ENCODE peak calls at places on chromosomes 2 and 18, in five cellular contexts. A is B cell, B is colonic mucosa, Q is fibroblast of lung, C is Peyer's patch. N is an unnamed sample.

GRCh38 chr2:79935771-79936657 is 368.5 kb downstream of the LRRTM1 start:
- DNase-seq in A (no peak), B (peak), Q (peak), C (no peak), N (peak)

GRCh38 chr2:205403244-205403845 is 279.0 kb upstream of the NRP2 start:
- DNase-seq in A (no peak), B (no peak), Q (peak), C (no peak), N (no peak)

GRCh38 chr2:45263147-45263546 is 253.9 kb upstream of the SIX2 start:
- DNase-seq in A (no peak), B (no peak), Q (no peak), C (no peak), N (no peak)

GRCh38 chr2:150410809-150411208 is 76.7 kb downstream of the RND3 start:
- DNase-seq in A (no peak), B (no peak), Q (no peak), C (no peak), N (no peak)

GRCh38 chr2:236014408-236015131 is 153.6 kb downstream of the GBX2 start:
- DNase-seq in A (no peak), B (no peak), Q (no peak), C (no peak), N (no peak)

GRCh38 chr2:118227698-118228508 is 139.6 kb downstream of the INSIG2 start:
- DNase-seq in A (no peak), B (no peak), Q (no peak), C (no peak), N (no peak)

GRCh38 chr2:55169915-55170314 is 62.2 kb downstream of the CLHC1 start:
- DNase-seq in A (no peak), B (no peak), Q (no peak), C (no peak), N (no peak)

GRCh38 chr18:63317556-63317946 is 2.0 kb downstream of the BCL2 start:
- DNase-seq in A (no peak), B (no peak), Q (no peak), C (no peak), N (no peak)

GRCh38 chr18:21740724-21741510 is at the start of gene MIB1:
- DNase-seq in A (peak), B (peak), Q (peak), C (no peak), N (peak)

GRCh38 chr2:200382883-200383282 is 76.4 kb downstream of the SPATS2L start:
- DNase-seq in A (no peak), B (no peak), Q (no peak), C (no peak), N (no peak)

GRCh38 chr2:235747868-235748144 is 254.0 kb downstream of the AGAP1 start:
- DNase-seq in A (no peak), B (peak), Q (peak), C (no peak), N (no peak)

GRCh38 chr2:59288771-59289170 is 1047.6 kb upstream of the FANCL start:
- DNase-seq in A (no peak), B (no peak), Q (no peak), C (no peak), N (no peak)

GRCh38 chr2:236369606-236370005 is 105.4 kb upstream of the ASB18 start:
- DNase-seq in A (no peak), B (peak), Q (no peak), C (no peak), N (no peak)

GRCh38 chr2:4553219-4553618 is 849.8 kb downstream of the DCDC2C start:
- DNase-seq in A (no peak), B (no peak), Q (no peak), C (no peak), N (no peak)

GRCh38 chr2:208638059-208638458 is 231.5 kb downstream of the PTH2R start:
- DNase-seq in A (no peak), B (peak), Q (no peak), C (no peak), N (no peak)

GRCh38 chr2:95275151-95275515 is 884 bp downstream of the PROM2 start:
- DNase-seq in A (no peak), B (no peak), Q (no peak), C (peak), N (no peak)

GRCh38 chr2:4278392-4278791 is 575.0 kb downstream of the DCDC2C start:
- DNase-seq in A (no peak), B (no peak), Q (no peak), C (no peak), N (no peak)

GRCh38 chr2:178761759-178762371 is 45.4 kb downstream of the TTN start:
- DNase-seq in A (peak), B (peak), Q (peak), C (no peak), N (peak)

GRCh38 chr2:234930397-234930796 is 21.4 kb upstream of the SH3BP4 start:
- DNase-seq in A (no peak), B (no peak), Q (no peak), C (no peak), N (no peak)

GRCh38 chr2:201758229-201758628 is 22.5 kb downstream of the ALS2 start:
- DNase-seq in A (no peak), B (no peak), Q (no peak), C (no peak), N (no peak)

GRCh38 chr2:69083126-69083733 is 70.3 kb downstream of the ANTXR1 start:
- DNase-seq in A (no peak), B (no peak), Q (peak), C (no peak), N (no peak)

GRCh38 chr2:135875491-135876065 is 665 bp downstream of the MCM6 start:
- DNase-seq in A (peak), B (peak), Q (peak), C (peak), N (peak)

GRCh38 chr2:144452169-144453038 is 67.5 kb downstream of the ZEB2 start:
- DNase-seq in A (no peak), B (no peak), Q (peak), C (no peak), N (no peak)
- TF ChIP-seq CTCF in A (no peak), B (no peak), Q (peak), C (no peak), N (no peak)

GRCh38 chr18:39841133-39842041 is 2113.6 kb upstream of the PIK3C3 start:
- DNase-seq in A (no peak), B (peak), Q (peak), C (peak), N (no peak)
- TF ChIP-seq CTCF in A (no peak), B (peak), Q (peak), C (peak), N (no peak)

DNA sequence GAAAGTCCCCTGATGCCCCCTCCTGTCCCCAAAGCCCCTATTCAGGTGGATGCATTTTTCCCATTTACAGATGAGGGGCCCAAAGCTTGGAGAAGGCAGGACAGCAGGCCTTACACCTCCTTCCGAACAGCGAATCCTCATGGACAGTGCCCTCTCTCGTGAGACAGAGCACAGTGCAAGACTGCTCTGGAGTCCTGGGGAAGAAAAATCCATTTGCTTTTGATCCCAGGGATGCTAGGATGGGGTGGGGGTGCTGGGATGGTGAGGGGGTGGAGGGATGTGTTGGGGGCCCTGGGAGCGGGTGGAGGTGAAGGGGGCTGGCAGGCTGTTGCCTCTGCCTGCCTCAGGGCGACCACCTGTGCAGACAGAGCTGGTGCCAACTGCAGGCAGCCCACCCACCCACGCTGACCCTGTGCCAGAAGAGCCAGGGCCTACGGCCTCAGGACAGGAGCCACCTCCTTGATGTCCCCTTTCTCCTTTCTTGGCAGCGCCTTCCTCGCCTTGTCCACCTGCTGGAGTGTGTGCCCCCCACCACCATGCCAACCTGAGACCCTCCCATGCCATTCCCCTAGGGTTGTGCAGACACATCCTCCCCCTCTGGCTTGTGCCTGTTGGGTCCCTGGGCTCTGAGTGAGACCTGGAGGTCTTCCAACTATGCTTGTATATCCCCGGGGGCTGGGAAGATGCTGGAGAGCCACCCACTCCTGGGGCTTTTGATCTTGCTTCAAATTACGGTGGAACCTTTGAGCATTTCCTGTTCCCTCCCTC is 66.3 kb upstream of the SH3RF3 start:
- DNase-seq in A (no peak), B (no peak), Q (no peak), C (no peak), N (no peak)
- TF ChIP-seq CTCF in A (no peak), B (no peak), Q (no peak), C (peak), N (no peak)

GRCh38 chr18:61833978-61834377 is 58.8 kb downstream of the RNF152 start:
- DNase-seq in A (no peak), B (no peak), Q (no peak), C (no peak), N (no peak)

GRCh38 chr18:61842146-61842545 is 50.7 kb downstream of the RNF152 start:
- DNase-seq in A (no peak), B (no peak), Q (no peak), C (no peak), N (no peak)

GRCh38 chr18:61840324-61840723 is 52.5 kb downstream of the RNF152 start:
- DNase-seq in A (no peak), B (no peak), Q (no peak), C (no peak), N (no peak)

GRCh38 chr18:61841709-61842108 is 51.1 kb downstream of the RNF152 start:
- DNase-seq in A (no peak), B (no peak), Q (no peak), C (no peak), N (no peak)

GRCh38 chr18:61838521-61838920 is 54.3 kb downstream of the RNF152 start:
- DNase-seq in A (no peak), B (no peak), Q (no peak), C (no peak), N (no peak)
- TF ChIP-seq CTCF in A (no peak), B (no peak), Q (no peak), C (no peak), N (no peak)

DNA sequence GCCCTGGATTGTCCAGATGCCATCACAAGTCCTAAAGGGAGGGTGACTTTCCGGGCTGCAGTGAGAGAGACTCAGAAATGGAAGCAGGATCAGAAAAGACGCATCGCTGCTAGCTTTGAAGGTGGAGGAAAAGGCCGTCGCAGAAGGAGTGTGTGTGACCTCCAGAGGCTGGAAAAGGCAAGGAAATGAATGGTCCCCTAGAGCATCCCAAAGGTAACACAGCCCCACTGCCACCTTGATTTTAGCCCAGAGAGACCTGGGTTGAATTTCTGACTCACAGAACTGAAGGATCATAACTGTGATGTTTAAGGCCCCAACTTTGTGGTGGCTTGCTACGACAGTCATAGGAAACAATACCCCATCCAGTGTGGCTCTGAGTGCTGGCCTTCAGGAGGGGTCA is 8.6 kb upstream of the NCK2 start:
- DNase-seq in A (no peak), B (no peak), Q (no peak), C (no peak), N (no peak)
- TF ChIP-seq CTCF in A (no peak), B (no peak), Q (no peak), C (no peak), N (no peak)

GRCh38 chr2:35116151-35116550 is 1239.4 kb upstream of the CRIM1 start:
- DNase-seq in A (no peak), B (no peak), Q (no peak), C (no peak), N (no peak)

GRCh38 chr2:35114765-35115164 is 1240.8 kb upstream of the CRIM1 start:
- DNase-seq in A (no peak), B (no peak), Q (no peak), C (no peak), N (no peak)
- TF ChIP-seq CTCF in A (no peak), B (no peak), Q (no peak), C (no peak), N (no peak)

GRCh38 chr18:59039449-59039848 is 100.2 kb upstream of the SEC11C start:
- DNase-seq in A (no peak), B (no peak), Q (no peak), C (no peak), N (no peak)
- TF ChIP-seq CTCF in A (no peak), B (no peak), Q (no peak), C (no peak), N (no peak)